ENCODE peak calls at places on chromosomes 5 and 9, in five cellular contexts. X is PC-3, N is Panc1, W is adipocyte, I is endodermal cell. S is an unnamed sample.

GRCh38 chr5:172932313-172933017 is 26.8 kb upstream of the RPL26L1 start:
- DNase-seq in X (peak; percentile 70), N (no peak), W (peak; percentile 86), I (peak; percentile 90), S (peak; percentile 77)

GRCh38 chr5:149030392-149030791 is 32.5 kb downstream of the SH3TC2 start:
- DNase-seq in X (peak; percentile 70), N (no peak), W (peak; percentile 70), I (no peak), S (no peak)

GRCh38 chr9:137762414-137763061 is 115.0 kb upstream of the CACNA1B start:
- DNase-seq in X (no peak), N (no peak), W (no peak), I (no peak), S (no peak)

GRCh38 chr9:76667521-76667957 is 96.7 kb upstream of the PCA3 start:
- DNase-seq in X (no peak), N (no peak), W (peak; percentile 44), I (no peak), S (no peak)

GRCh38 chr5:43348964-43349363 is 35.8 kb upstream of the HMGCS1 start:
- DNase-seq in X (no peak), N (no peak), W (no peak), I (no peak), S (no peak)

GRCh38 chr5:61330341-61330878 is 1.6 kb upstream of the ZSWIM6 start:
- DNase-seq in X (peak; percentile 50), N (no peak), W (peak; percentile 72), I (peak; percentile 89), S (peak; percentile 40)

GRCh38 chr9:7028591-7028990 is 270.8 kb downstream of the KDM4C start:
- DNase-seq in X (no peak), N (no peak), W (no peak), I (no peak), S (no peak)

GRCh38 chr5:115825948-115826347 is 9.5 kb upstream of the CDO1 start:
- DNase-seq in X (no peak), N (no peak), W (no peak), I (no peak), S (no peak)

GRCh38 chr9:106933470-106933869 is 70.5 kb downstream of the ZNF462 start:
- DNase-seq in X (no peak), N (no peak), W (no peak), I (no peak), S (no peak)

GRCh38 chr9:133169102-133169501 is 5.4 kb upstream of the GBGT1 start:
- DNase-seq in X (no peak), N (no peak), W (no peak), I (no peak), S (no peak)
- H3K4me3 ChIP-seq in X (no peak overlapping the region), N (no peak overlapping the region), W (no peak overlapping the region), I (no peak overlapping the region), S (no peak overlapping the region)

GRCh38 chr5:2366816-2367215 is 384.7 kb downstream of the IRX2 start:
- DNase-seq in X (no peak), N (no peak), W (no peak), I (no peak), S (no peak)
- H3K9me3 ChIP-seq in X (peaks cover 13% of the 10 kb centered on the region), N (no peaks in the 10 kb centered on the region), W (peaks cover 12% of the 10 kb centered on the region), I (peaks cover 8% of the 10 kb centered on the region), S (no peaks in the 10 kb centered on the region)

DNA sequence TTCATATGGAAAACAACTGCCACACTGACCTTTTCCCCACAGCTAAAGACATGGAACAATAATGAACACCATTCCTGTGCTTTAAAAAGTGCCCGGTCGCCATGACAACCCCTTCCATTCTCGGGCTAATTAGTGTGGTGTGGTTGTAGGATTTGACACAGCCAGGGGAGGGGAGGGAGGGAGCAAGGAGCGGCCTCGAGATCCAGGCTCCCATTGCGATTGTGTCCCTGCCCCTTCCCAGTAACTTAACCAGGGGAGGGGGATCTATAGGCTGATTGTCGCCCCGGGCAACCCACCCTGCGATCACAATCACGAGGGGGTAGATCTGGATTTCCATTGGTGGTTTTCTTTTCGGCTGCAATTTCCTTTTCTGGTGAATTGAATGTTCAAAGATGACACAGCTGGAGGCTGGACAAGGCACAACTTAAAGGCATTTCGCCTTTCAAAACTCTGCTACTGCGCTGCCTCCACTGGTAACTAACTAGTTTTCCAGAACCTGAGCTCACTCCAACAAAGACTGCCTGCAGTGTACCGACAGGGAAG is 96.7 kb upstream of the RETREG1 start:
- DNase-seq in X (no peak), N (no peak), W (peak; percentile 32), I (peak; percentile 75), S (no peak)
- H3K4me3 ChIP-seq in X (no peak overlapping the region), N (no peak overlapping the region), W (peak overlapping the region; percentile 57), I (no peak overlapping the region), S (no peak overlapping the region)

GRCh38 chr5:125440905-125441304 is 694.5 kb upstream of the ZNF608 start:
- DNase-seq in X (no peak), N (no peak), W (no peak), I (no peak), S (no peak)
- H3K9me3 ChIP-seq in X (no peaks in the 10 kb centered on the region), N (peaks cover 6% of the 10 kb centered on the region), W (peaks cover 16% of the 10 kb centered on the region), I (peaks cover 39% of the 10 kb centered on the region), S (no peaks in the 10 kb centered on the region)

GRCh38 chr5:57184322-57184721 is 10.5 kb downstream of the GPBP1 start:
- DNase-seq in X (no peak), N (no peak), W (no peak), I (no peak), S (no peak)

GRCh38 chr5:57177479-57178156 is 3.8 kb downstream of the GPBP1 start:
- DNase-seq in X (no peak), N (no peak), W (no peak), I (no peak), S (no peak)

GRCh38 chr5:57185301-57185700 is 11.4 kb downstream of the GPBP1 start:
- DNase-seq in X (no peak), N (no peak), W (no peak), I (no peak), S (no peak)

GRCh38 chr5:57179262-57179960 is 5.6 kb downstream of the GPBP1 start:
- DNase-seq in X (no peak), N (no peak), W (no peak), I (no peak), S (no peak)

DNA sequence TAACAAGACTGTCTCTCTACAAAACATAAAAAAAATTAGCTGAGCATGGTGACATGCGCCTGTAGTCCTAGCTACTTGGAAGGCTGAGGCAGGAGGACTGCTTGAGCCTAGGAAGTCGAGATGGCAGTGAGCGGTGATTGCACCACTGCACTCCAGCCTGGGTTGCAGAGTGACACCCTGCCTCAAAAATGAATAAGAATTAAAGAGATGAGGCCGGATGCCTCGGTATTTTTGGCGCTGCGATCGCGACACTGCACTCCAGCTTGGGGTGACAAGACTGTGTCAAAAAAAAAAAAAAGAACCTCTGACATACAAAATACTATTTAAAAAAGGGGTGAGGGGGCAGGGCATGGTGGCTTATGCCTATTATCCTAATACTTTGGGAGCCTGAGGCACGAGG is 7.3 kb downstream of the GPBP1 start:
- DNase-seq in X (no peak), N (no peak), W (no peak), I (no peak), S (no peak)
- H3K4me3 ChIP-seq in X (no peak overlapping the region), N (no peak overlapping the region), W (no peak overlapping the region), I (no peak overlapping the region), S (no peak overlapping the region)

DNA sequence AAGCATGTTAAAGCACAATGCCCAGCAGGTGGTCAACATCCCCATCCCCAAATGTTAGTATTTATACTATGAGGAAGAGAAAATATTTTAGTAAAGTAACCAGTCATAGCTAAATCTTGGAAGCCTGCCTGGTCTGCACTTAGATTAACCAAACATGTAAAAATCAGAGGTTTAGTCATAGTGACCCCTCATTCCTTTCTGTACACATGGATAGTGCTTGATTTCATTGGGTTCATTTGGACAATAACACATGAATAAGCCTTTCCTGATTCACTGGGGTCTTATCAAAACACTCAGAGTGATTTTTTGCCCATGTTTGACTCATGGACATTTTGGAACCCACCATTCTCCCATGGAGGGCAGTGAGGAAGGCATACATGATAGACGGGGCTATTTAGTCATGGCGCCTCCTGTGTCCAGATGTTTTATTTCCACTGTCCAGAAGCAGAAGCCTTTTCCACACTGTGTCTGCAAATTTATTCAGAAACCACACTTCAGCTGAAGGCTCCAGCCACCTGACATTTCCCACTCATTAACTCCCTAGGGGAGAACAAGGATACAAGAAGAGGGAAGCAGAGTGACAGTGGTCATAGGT is 32.5 kb downstream of the OR1J1 start:
- DNase-seq in X (peak; percentile 11), N (no peak), W (peak; percentile 88), I (no peak), S (no peak)
- H3K9me3 ChIP-seq in X (no peaks in the 10 kb centered on the region), N (no peaks in the 10 kb centered on the region), W (peaks cover 7% of the 10 kb centered on the region), I (peaks cover 28% of the 10 kb centered on the region), S (no peaks in the 10 kb centered on the region)

GRCh38 chr5:41508186-41508585 is 2.2 kb downstream of the PLCXD3 start:
- DNase-seq in X (peak; percentile 88), N (no peak), W (peak; percentile 5), I (no peak), S (no peak)

GRCh38 chr5:41510176-41510831 is at the start of gene PLCXD3:
- DNase-seq in X (peak; percentile 58), N (no peak), W (peak; percentile 34), I (peak; percentile 76), S (peak; percentile 39)

GRCh38 chr5:41511241-41511640 is 840 bp upstream of the PLCXD3 start:
- DNase-seq in X (no peak), N (no peak), W (no peak), I (no peak), S (no peak)

GRCh38 chr5:41508696-41509398 is 1.6 kb downstream of the PLCXD3 start:
- DNase-seq in X (peak; percentile 72), N (no peak), W (peak; percentile 4), I (no peak), S (no peak)

DNA sequence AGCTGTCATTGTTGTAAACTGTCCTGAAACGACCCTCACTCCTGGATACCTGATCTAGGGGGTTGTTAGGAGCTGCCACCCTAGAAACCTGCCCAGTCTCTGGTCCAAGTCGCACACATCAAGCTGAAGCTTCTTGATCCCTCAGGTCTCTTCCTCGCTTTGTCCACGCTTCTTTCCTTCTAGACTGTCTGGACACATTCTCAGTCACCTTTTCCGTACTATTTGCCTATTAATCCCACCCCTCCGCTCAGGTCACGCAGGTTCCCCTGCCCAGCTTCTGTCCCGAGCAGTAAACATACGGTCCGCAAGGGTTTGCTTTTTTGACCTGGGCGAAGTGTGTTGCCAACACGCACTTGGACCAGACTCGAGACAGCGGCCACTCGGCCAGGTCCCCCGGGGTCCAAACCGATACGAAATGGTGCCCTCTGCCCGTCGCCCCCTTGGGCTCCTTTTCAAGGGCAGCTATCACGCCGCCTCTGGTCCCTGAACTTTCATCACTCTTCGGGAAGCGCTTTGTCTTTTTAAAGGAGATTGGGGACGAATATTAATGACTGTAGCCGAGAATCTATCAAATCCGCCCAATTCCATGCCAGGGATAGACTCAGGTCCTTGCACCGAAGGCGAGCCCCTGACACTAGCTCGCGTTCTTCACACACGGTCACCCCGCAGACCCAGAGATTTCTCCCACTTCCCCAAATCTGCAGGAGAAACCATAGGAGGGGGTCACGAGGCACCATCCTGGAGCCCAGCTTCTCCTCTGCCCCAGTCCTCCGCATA is 814 bp downstream of the PLCXD3 start:
- DNase-seq in X (no peak), N (no peak), W (no peak), I (peak; percentile 69), S (no peak)
- H3K4me3 ChIP-seq in X (peak overlapping the region; percentile 76), N (peak overlapping the region; percentile 52), W (peak overlapping the region; percentile 86), I (peak overlapping the region; percentile 84), S (no peak overlapping the region)